ENCODE peak calls at places on chromosome 2, in eight cellular contexts. Y is epithelial cell of esophagus, S is SJSA1, R is OCI-LY7, K is mammary epithelial cell, Z is K562, H is body of pancreas, D is uterus. O is an unnamed sample.

GRCh38 chr2:47058061-47058931 is 96.8 kb downstream of the STPG4 start:
- DNase-seq in Y (no peak), S (no peak), R (no peak), K (no peak), Z (no peak), H (peak), D (peak), O (peak)

GRCh38 chr2:15939854-15940660 is at the start of gene MYCN:
- DNase-seq in Y (peak), S (peak), R (peak), K (peak), Z (peak), H (no peak), D (peak), O (peak)

GRCh38 chr2:214611015-214611414 is 198.5 kb downstream of the BARD1 start:
- DNase-seq in Y (no peak), S (no peak), R (no peak), K (no peak), Z (no peak), H (no peak), D (no peak), O (no peak)

GRCh38 chr2:53767405-53768232 is at the start of gene CHAC2:
- DNase-seq in Y (peak), S (peak), R (peak), K (peak), Z (peak), H (peak), D (peak), O (peak)

GRCh38 chr2:71742953-71743601 is 289.7 kb downstream of the DYSF start:
- DNase-seq in Y (peak), S (peak), R (no peak), K (peak), Z (peak), H (peak), D (peak), O (no peak)

GRCh38 chr2:18242716-18243115 is 317.7 kb downstream of the RDH14 start:
- DNase-seq in Y (no peak), S (no peak), R (no peak), K (no peak), Z (no peak), H (no peak), D (no peak), O (no peak)

GRCh38 chr2:69628325-69629038 is 15.1 kb downstream of the AAK1 start:
- DNase-seq in Y (no peak), S (no peak), R (no peak), K (no peak), Z (peak), H (no peak), D (no peak), O (peak)

GRCh38 chr2:127405252-127405605 is 13.0 kb upstream of the PROC start:
- DNase-seq in Y (no peak), S (peak), R (no peak), K (no peak), Z (no peak), H (no peak), D (no peak), O (no peak)

GRCh38 chr2:27638709-27639108 is 9.9 kb downstream of the GPN1 start:
- DNase-seq in Y (peak), S (no peak), R (no peak), K (peak), Z (no peak), H (no peak), D (no peak), O (no peak)

GRCh38 chr2:164515030-164515429 is 106.3 kb downstream of the GRB14 start:
- DNase-seq in Y (no peak), S (no peak), R (no peak), K (no peak), Z (no peak), H (no peak), D (no peak), O (no peak)

GRCh38 chr2:180370476-180371205 is 363.5 kb upstream of the CWC22 start:
- DNase-seq in Y (no peak), S (no peak), R (no peak), K (no peak), Z (no peak), H (no peak), D (no peak), O (no peak)

GRCh38 chr2:135043345-135043744 is 3.9 kb downstream of the MAP3K19 start:
- DNase-seq in Y (no peak), S (no peak), R (peak), K (no peak), Z (peak), H (no peak), D (no peak), O (no peak)

GRCh38 chr2:220320326-220320725 is 692.9 kb downstream of the SLC4A3 start:
- DNase-seq in Y (no peak), S (no peak), R (no peak), K (no peak), Z (no peak), H (no peak), D (no peak), O (no peak)

GRCh38 chr2:122739732-122740593 is 984.5 kb downstream of the TSN start:
- DNase-seq in Y (no peak), S (no peak), R (no peak), K (no peak), Z (no peak), H (no peak), D (no peak), O (no peak)

GRCh38 chr2:43842866-43843226 is 4.1 kb downstream of the ABCG8 start:
- DNase-seq in Y (no peak), S (no peak), R (no peak), K (no peak), Z (no peak), H (no peak), D (no peak), O (no peak)

GRCh38 chr2:136235451-136236418 is 117.8 kb upstream of the CXCR4 start:
- DNase-seq in Y (peak), S (peak), R (no peak), K (peak), Z (no peak), H (no peak), D (no peak), O (peak)

GRCh38 chr2:19321946-19322345 is 36.5 kb downstream of the OSR1 start:
- DNase-seq in Y (no peak), S (no peak), R (no peak), K (peak), Z (no peak), H (no peak), D (no peak), O (no peak)

GRCh38 chr2:12605936-12606335 is 110.8 kb upstream of the TRIB2 start:
- DNase-seq in Y (no peak), S (no peak), R (no peak), K (no peak), Z (no peak), H (no peak), D (no peak), O (no peak)

GRCh38 chr2:43848174-43848573 is 9.4 kb downstream of the ABCG8 start:
- DNase-seq in Y (peak), S (no peak), R (peak), K (no peak), Z (no peak), H (no peak), D (no peak), O (no peak)

GRCh38 chr2:71691747-71692455 is 238.5 kb downstream of the DYSF start:
- DNase-seq in Y (no peak), S (no peak), R (no peak), K (no peak), Z (no peak), H (no peak), D (no peak), O (no peak)

GRCh38 chr2:109560265-109560664 is 53.5 kb downstream of the SEPTIN10 start:
- DNase-seq in Y (peak), S (no peak), R (no peak), K (no peak), Z (no peak), H (no peak), D (no peak), O (no peak)

GRCh38 chr2:172931923-172932520 is 143.6 kb upstream of the MAP3K20 start:
- DNase-seq in Y (peak), S (peak), R (peak), K (no peak), Z (peak), H (peak), D (peak), O (no peak)

GRCh38 chr2:127683766-127684165 is 8.4 kb upstream of the LIMS2 start:
- DNase-seq in Y (no peak), S (no peak), R (no peak), K (no peak), Z (no peak), H (no peak), D (no peak), O (no peak)

GRCh38 chr2:170812716-170813585 is 3.7 kb upstream of the GAD1 start:
- DNase-seq in Y (peak), S (no peak), R (peak), K (peak), Z (peak), H (peak), D (peak), O (no peak)

GRCh38 chr2:120631241-120631640 is 104.4 kb upstream of the GLI2 start:
- DNase-seq in Y (no peak), S (peak), R (no peak), K (no peak), Z (no peak), H (no peak), D (no peak), O (no peak)

GRCh38 chr2:120395686-120396518 is 50.0 kb downstream of the INHBB start:
- DNase-seq in Y (no peak), S (peak), R (no peak), K (no peak), Z (no peak), H (peak), D (no peak), O (no peak)

GRCh38 chr2:52794611-52795010 is 973.0 kb upstream of the CHAC2 start:
- DNase-seq in Y (no peak), S (no peak), R (no peak), K (no peak), Z (no peak), H (no peak), D (no peak), O (no peak)

GRCh38 chr2:33322099-33322498 is 154.3 kb upstream of the RASGRP3 start:
- DNase-seq in Y (no peak), S (no peak), R (no peak), K (no peak), Z (no peak), H (peak), D (no peak), O (no peak)

GRCh38 chr2:9276901-9277455 is 70.4 kb downstream of the ASAP2 start:
- DNase-seq in Y (no peak), S (no peak), R (no peak), K (no peak), Z (no peak), H (no peak), D (no peak), O (no peak)

GRCh38 chr2:99700482-99701398 is 210.9 kb upstream of the REV1 start:
- DNase-seq in Y (peak), S (no peak), R (no peak), K (no peak), Z (no peak), H (no peak), D (no peak), O (no peak)

GRCh38 chr2:11348209-11348749 is 3.8 kb upstream of the ROCK2 start:
- DNase-seq in Y (no peak), S (no peak), R (no peak), K (no peak), Z (no peak), H (peak), D (peak), O (no peak)

GRCh38 chr2:37604716-37605115 is 66.7 kb downstream of the CDC42EP3 start:
- DNase-seq in Y (peak), S (no peak), R (no peak), K (no peak), Z (no peak), H (no peak), D (no peak), O (no peak)

GRCh38 chr2:177612651-177613050 is 220.1 kb downstream of the AGPS start:
- DNase-seq in Y (no peak), S (no peak), R (no peak), K (no peak), Z (no peak), H (no peak), D (no peak), O (no peak)

GRCh38 chr2:47964277-47964676 is 58.0 kb upstream of the FBXO11 start:
- DNase-seq in Y (no peak), S (no peak), R (no peak), K (no peak), Z (no peak), H (no peak), D (no peak), O (no peak)

GRCh38 chr2:175847128-175847527 is 154.9 kb downstream of the LNPK start:
- DNase-seq in Y (no peak), S (no peak), R (no peak), K (no peak), Z (no peak), H (no peak), D (no peak), O (no peak)

GRCh38 chr2:136114392-136114791 is 3.6 kb downstream of the CXCR4 start:
- DNase-seq in Y (no peak), S (no peak), R (no peak), K (no peak), Z (no peak), H (no peak), D (no peak), O (peak)

GRCh38 chr2:96317584-96317997 is 7.5 kb upstream of the ITPRIPL1 start:
- DNase-seq in Y (no peak), S (no peak), R (no peak), K (no peak), Z (no peak), H (no peak), D (no peak), O (no peak)
- H3K4me3 ChIP-seq in Y (no peak), S (no peak), R (no peak), K (no peak), Z (no peak), H (no peak), D (no peak), O (no peak)

GRCh38 chr2:36569267-36569860 is 28.6 kb downstream of the FEZ2 start:
- DNase-seq in Y (peak), S (no peak), R (no peak), K (no peak), Z (no peak), H (no peak), D (no peak), O (no peak)
- H3K4me3 ChIP-seq in Y (no peak), S (no peak), R (no peak), K (no peak), Z (no peak), H (no peak), D (no peak), O (no peak)

GRCh38 chr2:73999881-74000597 is 15.3 kb downstream of the TET3 start:
- DNase-seq in Y (no peak), S (no peak), R (no peak), K (no peak), Z (no peak), H (no peak), D (peak), O (no peak)

GRCh38 chr2:73998933-73999332 is 14.2 kb downstream of the TET3 start:
- DNase-seq in Y (no peak), S (no peak), R (no peak), K (no peak), Z (no peak), H (no peak), D (no peak), O (no peak)

GRCh38 chr2:74002515-74003391 is 18.0 kb downstream of the TET3 start:
- DNase-seq in Y (peak), S (peak), R (peak), K (peak), Z (peak), H (peak), D (peak), O (no peak)

GRCh38 chr2:74001781-74002514 is 17.2 kb downstream of the TET3 start:
- DNase-seq in Y (no peak), S (no peak), R (peak), K (no peak), Z (no peak), H (no peak), D (no peak), O (no peak)

GRCh38 chr2:74001121-74001520 is 16.4 kb downstream of the TET3 start:
- DNase-seq in Y (no peak), S (no peak), R (no peak), K (peak), Z (no peak), H (no peak), D (no peak), O (no peak)
- H3K4me3 ChIP-seq in Y (no peak), S (no peak), R (no peak), K (no peak), Z (no peak), H (no peak), D (no peak), O (no peak)

GRCh38 chr2:241506793-241507429 is 1.5 kb downstream of the STK25 start:
- DNase-seq in Y (no peak), S (no peak), R (no peak), K (no peak), Z (peak), H (no peak), D (no peak), O (no peak)

GRCh38 chr2:241507430-241508239 is 749 bp downstream of the STK25 start:
- DNase-seq in Y (peak), S (peak), R (peak), K (peak), Z (peak), H (peak), D (peak), O (peak)

GRCh38 chr2:241505086-241505780 is 3.2 kb downstream of the STK25 start:
- DNase-seq in Y (no peak), S (no peak), R (no peak), K (no peak), Z (no peak), H (no peak), D (no peak), O (no peak)

GRCh38 chr2:241503776-241504392 is 4.5 kb downstream of the STK25 start:
- DNase-seq in Y (no peak), S (no peak), R (no peak), K (no peak), Z (no peak), H (no peak), D (no peak), O (no peak)

GRCh38 chr2:241505781-241506201 is 2.6 kb downstream of the STK25 start:
- DNase-seq in Y (no peak), S (no peak), R (no peak), K (no peak), Z (no peak), H (no peak), D (no peak), O (no peak)
- H3K4me3 ChIP-seq in Y (no peak), S (no peak), R (no peak), K (no peak), Z (no peak), H (no peak), D (no peak), O (no peak)

GRCh38 chr2:5690231-5690630 is 2.0 kb upstream of the SOX11 start:
- DNase-seq in Y (no peak), S (no peak), R (no peak), K (no peak), Z (no peak), H (no peak), D (no peak), O (no peak)
- H3K4me3 ChIP-seq in Y (no peak), S (no peak), R (no peak), K (no peak), Z (no peak), H (no peak), D (no peak), O (no peak)

DNA sequence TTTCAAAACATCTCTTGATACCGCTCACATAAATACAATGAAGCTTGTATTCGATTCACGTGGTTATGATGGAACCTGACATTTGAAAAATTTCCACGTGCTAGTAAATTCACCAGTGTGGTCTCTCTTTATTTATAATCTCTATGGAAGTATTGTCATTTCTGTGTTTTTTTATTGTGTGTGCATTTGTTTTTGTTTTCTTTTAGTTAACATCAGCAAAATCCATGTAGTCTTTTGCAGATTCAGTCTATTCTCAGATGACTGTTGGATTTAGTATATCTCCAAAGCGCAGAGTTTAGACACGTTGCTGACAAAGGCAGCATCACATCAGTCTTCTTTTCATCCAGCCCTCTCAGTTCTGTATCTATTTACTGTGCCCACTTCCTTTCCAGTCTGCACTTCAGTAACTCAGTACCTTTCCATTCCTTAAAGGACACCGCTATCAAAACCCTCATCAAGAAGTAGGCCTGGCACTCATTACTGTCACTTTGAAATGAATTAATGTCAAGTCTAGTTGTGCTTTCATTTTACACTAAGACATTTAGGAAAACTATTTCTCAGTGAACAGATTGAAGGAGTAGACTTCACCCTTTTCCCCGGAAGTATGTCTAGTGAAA is 506.6 kb upstream of the ZEB2 start:
- DNase-seq in Y (no peak), S (no peak), R (no peak), K (no peak), Z (no peak), H (no peak), D (no peak), O (no peak)
- H3K4me3 ChIP-seq in Y (no peak), S (no peak), R (no peak), K (no peak), Z (no peak), H (no peak), D (no peak), O (no peak)

GRCh38 chr2:219122197-219122965 is 38.2 kb downstream of the NHEJ1 start:
- DNase-seq in Y (peak), S (no peak), R (no peak), K (peak), Z (no peak), H (peak), D (no peak), O (no peak)
- H3K4me3 ChIP-seq in Y (no peak), S (no peak), R (no peak), K (no peak), Z (no peak), H (no peak), D (no peak), O (no peak)

GRCh38 chr2:238220892-238221521 is 17.5 kb upstream of the ILKAP start:
- DNase-seq in Y (no peak), S (no peak), R (no peak), K (peak), Z (no peak), H (no peak), D (peak), O (no peak)
- H3K4me3 ChIP-seq in Y (no peak), S (peak), R (no peak), K (no peak), Z (no peak), H (no peak), D (peak), O (no peak)

GRCh38 chr2:95347681-95348608 is 50.8 kb downstream of the KCNIP3 start:
- DNase-seq in Y (no peak), S (peak), R (no peak), K (no peak), Z (no peak), H (no peak), D (peak), O (no peak)

GRCh38 chr2:95346236-95346737 is 49.1 kb downstream of the KCNIP3 start:
- DNase-seq in Y (peak), S (peak), R (no peak), K (peak), Z (peak), H (peak), D (peak), O (no peak)

GRCh38 chr2:95348609-95349567 is 51.7 kb downstream of the KCNIP3 start:
- DNase-seq in Y (no peak), S (peak), R (no peak), K (no peak), Z (no peak), H (no peak), D (peak), O (no peak)

GRCh38 chr2:95345415-95346235 is 48.5 kb downstream of the KCNIP3 start:
- DNase-seq in Y (peak), S (peak), R (peak), K (peak), Z (peak), H (peak), D (peak), O (peak)

GRCh38 chr2:95346738-95347671 is 49.9 kb downstream of the KCNIP3 start:
- DNase-seq in Y (peak), S (peak), R (no peak), K (no peak), Z (peak), H (no peak), D (peak), O (no peak)
- H3K4me3 ChIP-seq in Y (no peak), S (peak), R (no peak), K (peak), Z (peak), H (no peak), D (peak), O (no peak)

GRCh38 chr2:218710687-218711549 is at the start of gene TTLL4:
- DNase-seq in Y (peak), S (peak), R (peak), K (peak), Z (peak), H (peak), D (peak), O (peak)

GRCh38 chr2:218711550-218711929 is 905 bp downstream of the TTLL4 start:
- DNase-seq in Y (peak), S (no peak), R (peak), K (no peak), Z (no peak), H (no peak), D (no peak), O (no peak)

GRCh38 chr2:218708086-218708485 is 2.5 kb upstream of the TTLL4 start:
- DNase-seq in Y (no peak), S (no peak), R (no peak), K (no peak), Z (no peak), H (no peak), D (no peak), O (no peak)

GRCh38 chr2:218710334-218710686 is 325 bp upstream of the TTLL4 start:
- DNase-seq in Y (no peak), S (no peak), R (no peak), K (no peak), Z (no peak), H (no peak), D (no peak), O (no peak)

GRCh38 chr2:218709906-218710305 is 729 bp upstream of the TTLL4 start:
- DNase-seq in Y (no peak), S (no peak), R (no peak), K (no peak), Z (peak), H (no peak), D (peak), O (no peak)
- H3K4me3 ChIP-seq in Y (peak), S (no peak), R (no peak), K (no peak), Z (no peak), H (no peak), D (no peak), O (no peak)